ENCODE peak calls at places on chromosomes 7 and 10, in five cellular contexts. N is H1, V is HepG2, R is GM12878, A is K562. D is an unnamed sample.

GRCh38 chr10:55852850-55853249 is 508.2 kb downstream of the ZWINT start:
- DNase-seq in V (no peak), R (no peak), N (no peak), A (no peak), D (no peak)

GRCh38 chr10:53579773-53580172 is 807.2 kb upstream of the MBL2 start:
- DNase-seq in N (no peak), A (no peak), V (no peak), R (no peak), D (no peak)

GRCh38 chr7:34036069-34036920 is 131.0 kb downstream of the BMPER start:
- DNase-seq in A (no peak), N (no peak), V (peak), R (no peak), D (peak)

GRCh38 chr7:27091125-27091524 is 4.7 kb downstream of the HOXA1 start:
- DNase-seq in A (no peak), V (peak), R (no peak), N (no peak), D (no peak)

GRCh38 chr7:79352323-79352722 is 101.1 kb downstream of the MAGI2 start:
- DNase-seq in N (no peak), V (peak), A (no peak), R (no peak), D (no peak)

GRCh38 chr10:126904807-126905686 is at the start of gene DOCK1:
- DNase-seq in N (no peak), V (peak), A (no peak), R (no peak), D (peak)

GRCh38 chr10:95474228-95475002 is 86.8 kb downstream of the SORBS1 start:
- DNase-seq in A (no peak), N (no peak), R (no peak), V (peak), D (no peak)

GRCh38 chr10:27041196-27041595 is 59.1 kb downstream of the ANKRD26 start:
- DNase-seq in V (no peak), N (no peak), A (no peak), R (no peak), D (no peak)

GRCh38 chr7:158740013-158740656 is 35.5 kb upstream of the NCAPG2 start:
- DNase-seq in R (no peak), V (no peak), A (no peak), N (no peak), D (no peak)

GRCh38 chr10:100508691-100509150 is 10.9 kb downstream of the SEC31B start:
- DNase-seq in A (peak), R (no peak), V (peak), N (no peak), D (peak)

GRCh38 chr7:47180268-47180826 is 401.6 kb downstream of the TNS3 start:
- DNase-seq in A (peak), R (no peak), N (no peak), V (peak), D (peak)

GRCh38 chr10:97117372-97117771 is 68.4 kb downstream of the SLIT1 start:
- DNase-seq in A (no peak), R (no peak), N (no peak), V (no peak), D (peak)

GRCh38 chr7:115941703-115942268 is 88.8 kb downstream of the TFEC start:
- DNase-seq in R (no peak), V (no peak), A (no peak), N (no peak), D (no peak)

GRCh38 chr10:69057261-69057950 is 30.5 kb upstream of the SRGN start:
- DNase-seq in A (no peak), N (no peak), R (no peak), V (peak), D (no peak)

GRCh38 chr7:106012935-106013439 is 49.9 kb downstream of the CDHR3 start:
- DNase-seq in V (no peak), A (no peak), R (no peak), N (no peak), D (no peak)

GRCh38 chr10:72291019-72291532 is 17.4 kb downstream of the DDIT4 start:
- DNase-seq in N (no peak), R (no peak), A (peak), V (no peak), D (no peak)

GRCh38 chr10:17548786-17549185 is 68.4 kb downstream of the HACD1 start:
- DNase-seq in R (no peak), V (no peak), A (no peak), N (no peak), D (no peak)

GRCh38 chr7:44080686-44081265 is 1.6 kb downstream of the POLM start:
- DNase-seq in A (no peak), N (no peak), V (no peak), R (no peak), D (no peak)
- H3K27ac ChIP-seq in A (no peak), N (no peak), V (peak), R (peak), D (peak)

DNA sequence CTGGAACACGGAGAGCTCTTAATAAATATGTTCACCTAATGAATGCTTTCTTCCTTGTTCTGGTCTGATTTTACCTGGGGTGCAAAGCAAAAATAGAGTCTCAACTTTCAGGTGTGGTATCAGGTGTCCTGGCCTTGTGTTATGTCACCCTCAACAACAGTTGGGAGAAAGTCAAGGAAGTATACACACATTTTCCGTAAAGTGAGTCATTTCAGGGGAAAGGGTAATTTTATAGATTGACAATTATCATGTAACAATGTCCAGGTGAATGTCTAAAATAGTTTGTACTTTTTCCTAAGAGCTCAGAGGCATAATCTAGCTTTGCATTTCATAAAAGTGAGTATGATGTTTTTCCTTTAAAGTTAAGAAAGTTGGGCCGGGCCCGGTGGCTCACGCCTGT is 287.4 kb downstream of the SKIDA1 start:
- DNase-seq in N (no peak), A (no peak), R (no peak), V (no peak), D (peak)
- H3K4me2 ChIP-seq in N (no peak), A (no peak), R (no peak), V (no peak), D (no peak)

GRCh38 chr7:157470699-157471098 is 133.9 kb downstream of the DNAJB6 start:
- DNase-seq in V (no peak), N (no peak), A (no peak), R (no peak), D (no peak)
- TF ChIP-seq SRF in V (no peak), N (no peak), A (no peak), R (no peak), D (no peak)

GRCh38 chr7:101874028-101874427 is 56.6 kb downstream of the CUX1 start:
- DNase-seq in R (no peak), N (no peak), V (no peak), A (no peak), D (no peak)
- H3K27ac ChIP-seq in R (no peak), N (no peak), V (no peak), A (no peak), D (no peak)

DNA sequence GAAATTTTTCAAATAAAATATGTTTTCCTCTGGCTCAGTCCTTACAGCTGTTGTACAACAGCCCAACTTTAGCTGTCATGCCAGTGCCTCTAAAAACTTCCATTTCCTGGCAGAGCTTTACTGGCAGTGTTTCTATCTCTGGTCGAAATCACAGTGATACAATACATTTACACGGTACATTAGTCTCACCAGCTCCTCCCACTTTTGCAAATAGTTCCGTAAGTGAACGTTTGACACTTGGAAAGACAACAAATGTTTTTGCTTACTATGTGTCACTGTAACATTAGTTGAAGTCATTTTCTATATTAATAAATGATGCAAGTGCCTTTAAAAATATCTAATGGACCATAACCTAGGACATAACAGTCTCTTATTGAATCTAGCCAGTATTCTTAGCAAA is 29.8 kb downstream of the BCAP29 start:
- DNase-seq in N (no peak), V (no peak), R (no peak), A (no peak), D (no peak)
- H3K4me2 ChIP-seq in N (no peak), V (no peak), R (no peak), A (no peak), D (no peak)

DNA sequence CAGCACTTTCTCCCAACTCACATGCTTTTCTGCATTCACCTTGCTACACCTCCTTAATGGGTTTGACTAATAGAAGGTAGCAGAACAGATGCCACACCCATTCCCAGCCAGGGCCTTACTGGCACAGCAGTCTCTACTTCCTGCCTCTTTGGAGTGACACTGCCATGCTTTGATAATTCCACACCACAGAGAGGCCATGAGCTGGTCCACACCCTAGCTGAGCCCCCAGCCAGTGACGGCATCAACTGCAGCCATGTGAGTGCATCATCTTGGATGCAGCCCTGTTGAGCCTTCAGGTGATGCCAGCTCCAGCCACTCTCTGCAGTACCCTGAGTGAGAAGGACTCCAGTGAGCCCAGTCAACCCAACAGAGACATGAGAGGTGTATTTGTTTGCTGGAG is 27.5 kb upstream of the EZH2 start:
- DNase-seq in R (no peak), A (no peak), V (no peak), N (no peak), D (peak)
- TF ChIP-seq SRF in R (no peak), A (no peak), V (no peak), N (no peak), D (no peak)

GRCh38 chr10:63699785-63700184 is 178.6 kb downstream of the REEP3 start:
- DNase-seq in R (no peak), A (no peak), V (no peak), N (no peak), D (no peak)
- H3K27ac ChIP-seq in R (no peak), A (no peak), V (no peak), N (no peak), D (peak)

DNA sequence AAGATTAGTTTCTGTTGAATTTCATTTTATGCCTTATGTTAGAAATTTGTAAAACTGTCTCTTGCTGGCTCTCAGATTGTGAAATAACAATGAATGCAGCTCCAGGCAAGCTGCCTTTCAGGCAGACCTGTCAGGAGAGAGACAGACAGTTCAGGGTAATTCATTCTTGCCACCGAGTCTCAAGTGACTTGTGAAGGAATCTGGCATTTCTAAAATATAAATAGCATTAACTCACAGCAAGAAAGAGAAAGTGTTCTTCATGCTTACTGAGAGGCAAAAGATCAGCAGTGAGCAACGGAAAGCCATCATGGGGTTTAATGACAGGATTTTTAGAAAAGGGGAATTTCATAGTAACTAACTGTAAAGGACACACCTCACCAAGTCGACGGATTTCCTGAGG is 442.3 kb upstream of the AKR1E2 start:
- DNase-seq in V (no peak), N (no peak), R (no peak), A (no peak), D (no peak)
- H3K4me2 ChIP-seq in V (no peak), N (no peak), R (no peak), A (no peak), D (no peak)

GRCh38 chr10:83677795-83678194 is 461.5 kb upstream of the GHITM start:
- DNase-seq in R (no peak), A (no peak), V (no peak), N (no peak), D (no peak)
- TF ChIP-seq SRF in R (no peak), A (no peak), V (no peak), N (no peak), D (no peak)

D was measured in HCT116.